ENCODE peak calls at places on chromosomes 13 and 19, in six cellular contexts. F, Y, K, X, P and Z are unnamed samples.

GRCh38 chr19:43739836-43740235 is 14.9 kb downstream of the SMG9 start:
- ATAC-seq in F (no peak), Y (no peak), K (no peak), X (no peak), P (no peak), Z (no peak)

GRCh38 chr13:102316732-102317131 is 85.1 kb downstream of the FGF14 start:
- ATAC-seq in F (no peak), Y (no peak), K (no peak), X (no peak), P (no peak), Z (no peak)

GRCh38 chr13:48400090-48400694 is 12.7 kb downstream of the LPAR6 start:
- ATAC-seq in F (no peak), Y (no peak), K (peak), X (no peak), P (no peak), Z (no peak)

GRCh38 chr13:95275322-95276118 is 25.7 kb downstream of the ABCC4 start:
- ATAC-seq in F (no peak), Y (no peak), K (peak), X (no peak), P (no peak), Z (no peak)

GRCh38 chr19:13036366-13036976 is 41.2 kb downstream of the NFIX start:
- ATAC-seq in F (no peak), Y (no peak), K (no peak), X (no peak), P (no peak), Z (no peak)

GRCh38 chr19:5369962-5370367 is 29.4 kb upstream of the PTPRS start:
- ATAC-seq in F (no peak), Y (no peak), K (peak), X (no peak), P (no peak), Z (no peak)

GRCh38 chr13:99566125-99567083 is 65.1 kb downstream of the TM9SF2 start:
- ATAC-seq in F (no peak), Y (no peak), K (no peak), X (no peak), P (peak), Z (peak)

GRCh38 chr19:47628058-47628771 is 19.3 kb downstream of the BICRA start:
- ATAC-seq in F (no peak), Y (no peak), K (no peak), X (no peak), P (no peak), Z (no peak)

GRCh38 chr19:15469513-15470297 is 5.4 kb upstream of the RASAL3 start:
- ATAC-seq in F (peak), Y (no peak), K (peak), X (peak), P (peak), Z (peak)

GRCh38 chr13:49271264-49271663 is 23.5 kb downstream of the CDADC1 start:
- ATAC-seq in F (no peak), Y (no peak), K (no peak), X (no peak), P (no peak), Z (peak)